ENCODE peak calls at places on chromosomes 16 and 17, in four cellular contexts. G is GM12878, J is H1, P is K562. E is an unnamed sample.

GRCh38 chr16:12431547-12431946 is 372.1 kb downstream of the CPPED1 start:
- DNase-seq in G (no peak), J (no peak), P (no peak), E (no peak)

GRCh38 chr17:55420776-55421178 is 858 bp downstream of the MMD start:
- DNase-seq in G (no peak), J (no peak), P (peak), E (no peak)

GRCh38 chr17:73423159-73423715 is 111.4 kb upstream of the CDC42EP4 start:
- DNase-seq in G (no peak), J (no peak), P (no peak), E (no peak)

GRCh38 chr16:10992797-10993196 is 48.4 kb downstream of the CLEC16A start:
- DNase-seq in G (no peak), J (no peak), P (peak), E (no peak)

GRCh38 chr16:77780378-77780837 is 8.0 kb upstream of the VAT1L start:
- DNase-seq in G (no peak), J (no peak), P (no peak), E (peak)

GRCh38 chr16:88073201-88073721 is 122.0 kb downstream of the BANP start:
- DNase-seq in G (no peak), J (no peak), P (no peak), E (no peak)

GRCh38 chr17:37743875-37744632 is 805 bp downstream of the HNF1B start:
- DNase-seq in G (no peak), J (no peak), P (no peak), E (peak)

GRCh38 chr16:69443809-69444611 is 19.6 kb downstream of the CYB5B start:
- DNase-seq in G (no peak), J (no peak), P (peak), E (no peak)

GRCh38 chr17:77746901-77747620 is 211.4 kb upstream of the TNRC6C start:
- DNase-seq in G (no peak), J (no peak), P (no peak), E (no peak)

GRCh38 chr17:9818760-9819159 is 3.1 kb downstream of the GSG1L2 start:
- DNase-seq in G (no peak), J (no peak), P (no peak), E (no peak)

GRCh38 chr17:38459556-38459955 is 31.3 kb downstream of the ARHGAP23 start:
- DNase-seq in G (no peak), J (no peak), P (no peak), E (no peak)

GRCh38 chr16:84648595-84649510 is 542 bp downstream of the KLHL36 start:
- DNase-seq in G (no peak), J (no peak), P (peak), E (no peak)

GRCh38 chr16:26665166-26665939 is 401.4 kb upstream of the C16orf82 start:
- DNase-seq in G (no peak), J (no peak), P (no peak), E (no peak)

GRCh38 chr17:76204277-76204676 is 36.0 kb downstream of the RNF157 start:
- DNase-seq in G (no peak), J (no peak), P (no peak), E (peak)

GRCh38 chr16:65601781-65602180 is 479.9 kb upstream of the CDH11 start:
- DNase-seq in G (no peak), J (no peak), P (no peak), E (no peak)
- TF ChIP-seq HDAC6 in G (no peak), J (no peak), P (no peak), E (no peak)

DNA sequence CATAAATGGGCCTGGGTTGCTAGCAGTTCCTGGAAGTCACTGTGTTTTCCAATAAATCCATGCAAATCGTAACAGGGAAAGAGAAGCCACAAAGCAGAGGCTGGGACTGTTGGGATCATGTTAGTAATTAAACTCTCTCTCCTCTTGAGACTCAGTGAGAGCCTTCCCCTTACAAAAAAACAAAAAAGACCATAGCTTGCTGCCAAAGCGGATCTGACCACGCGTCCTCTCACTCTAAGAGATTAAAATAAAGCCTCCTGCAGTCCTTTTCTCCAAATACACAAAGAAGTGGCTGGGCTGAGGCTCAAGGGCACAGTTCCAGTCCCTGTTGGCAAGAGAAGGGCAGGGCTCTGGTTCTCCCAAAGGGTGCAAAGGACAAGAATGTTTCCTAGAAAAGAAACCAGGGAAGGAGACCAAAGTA is 38.5 kb downstream of the PIGL start:
- DNase-seq in G (no peak), J (peak), P (no peak), E (peak)
- TF ChIP-seq HDAC6 in G (no peak), J (no peak), P (no peak), E (no peak)

DNA sequence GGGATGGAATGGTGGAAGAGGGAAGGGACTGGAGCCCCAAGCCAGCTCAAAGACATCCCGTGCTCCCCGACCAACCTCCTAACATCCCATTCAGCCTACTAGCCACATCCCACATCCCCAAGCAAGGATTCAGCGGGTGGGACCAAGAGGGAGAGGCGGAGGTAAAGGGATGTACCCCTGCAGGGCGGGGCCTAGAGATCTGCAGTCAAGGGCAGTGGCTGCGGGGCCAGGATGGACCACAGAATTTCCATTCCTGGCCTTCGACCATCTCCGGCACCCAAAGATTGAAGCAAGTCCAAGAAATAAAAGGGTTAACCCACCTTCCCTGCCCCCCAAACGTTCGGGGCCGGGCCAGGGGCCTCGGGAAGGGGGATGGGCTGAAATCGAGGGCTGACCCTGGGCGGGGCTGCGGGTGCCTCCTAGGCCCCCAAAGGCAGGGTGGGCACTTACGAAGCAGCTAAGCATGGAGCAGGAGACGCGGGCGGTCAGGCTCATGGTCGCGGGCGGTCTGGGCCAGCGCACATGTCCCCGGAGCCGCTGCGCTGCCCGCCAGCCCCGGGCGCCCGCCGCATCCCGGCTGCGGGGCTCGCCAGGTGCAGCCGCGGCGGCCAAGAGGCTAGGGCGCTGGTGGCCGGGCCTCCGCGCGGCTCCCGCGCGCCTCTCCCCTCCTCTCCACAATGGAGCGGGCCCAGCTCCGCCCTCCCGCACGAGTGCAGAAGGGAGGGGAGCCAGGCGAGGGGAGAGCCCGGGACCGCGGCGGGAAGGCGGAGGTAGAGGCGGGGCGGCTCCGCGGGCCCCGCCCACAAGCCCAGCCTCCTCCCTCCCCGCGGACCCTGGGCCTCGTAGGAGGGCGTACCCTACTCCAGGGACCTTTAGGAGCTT is at the start of gene MTMR4:
- DNase-seq in G (no peak), J (peak), P (peak), E (peak)
- TF ChIP-seq HDAC6 in G (no peak), J (no peak), P (no peak), E (no peak)

GRCh38 chr17:49691086-49691676 is 13.3 kb upstream of the SPOP start:
- DNase-seq in G (no peak), J (no peak), P (no peak), E (no peak)
- TF ChIP-seq HDAC6 in G (no peak), J (no peak), P (no peak), E (no peak)

GRCh38 chr16:86761117-86761971 is 183.0 kb downstream of the FOXL1 start:
- DNase-seq in G (no peak), J (no peak), P (peak), E (peak)
- TF ChIP-seq HDAC6 in G (no peak), J (no peak), P (no peak), E (no peak)